ENCODE peak calls at places on chromosome 4, in seven cellular contexts. K is K562, Q is PC-3, O is H9, V is IMR-90, B is fibroblast of lung, P is MM.1S. Z is an unnamed sample.

GRCh38 chr4:43391084-43391483 is 498.6 kb downstream of the GRXCR1 start:
- DNase-seq in P (no peak), B (no peak), K (no peak), Q (no peak), O (no peak), V (no peak), Z (no peak)

GRCh38 chr4:11842620-11843263 is 414.0 kb upstream of the HS3ST1 start:
- DNase-seq in Q (peak), K (no peak), B (no peak), O (no peak), P (no peak), V (no peak), Z (no peak)

GRCh38 chr4:34953145-34953799 is 1291.0 kb downstream of the ARAP2 start:
- DNase-seq in B (no peak), Q (peak), K (no peak), P (no peak), O (peak), V (no peak), Z (peak)

GRCh38 chr4:118112647-118113046 is 78.4 kb downstream of the NDST3 start:
- DNase-seq in O (no peak), P (no peak), K (no peak), B (peak), V (peak), Q (no peak), Z (no peak)

GRCh38 chr4:548976-549375 is 27.1 kb downstream of the TMEM271 start:
- DNase-seq in K (no peak), V (no peak), P (no peak), B (peak), Q (no peak), O (no peak), Z (no peak)

GRCh38 chr4:143626134-143626859 is 74.2 kb downstream of the FREM3 start:
- DNase-seq in V (no peak), Q (no peak), P (no peak), O (no peak), K (no peak), B (peak), Z (peak)

GRCh38 chr4:85708468-85708867 is 233.5 kb downstream of the ARHGAP24 start:
- DNase-seq in B (no peak), O (no peak), V (no peak), P (no peak), K (no peak), Q (no peak), Z (no peak)

GRCh38 chr4:156771171-156771837 is 200.3 kb downstream of the PDGFC start:
- DNase-seq in B (peak), O (peak), K (no peak), V (peak), P (peak), Q (peak), Z (no peak)

GRCh38 chr4:173333658-173334084 is 487 bp downstream of the HMGB2 start:
- DNase-seq in V (peak), O (peak), K (peak), B (peak), P (peak), Q (peak), Z (peak)

GRCh38 chr4:84938316-84938715 is 28.2 kb downstream of the WDFY3 start:
- DNase-seq in O (no peak), B (peak), V (peak), P (no peak), K (no peak), Q (peak), Z (no peak)

GRCh38 chr4:118834960-118835895 is 698 bp downstream of the SEC24D start:
- DNase-seq in O (peak), Q (peak), K (peak), V (peak), P (peak), B (peak), Z (peak)

GRCh38 chr4:48698029-48698901 is 81.8 kb downstream of the FRYL start:
- DNase-seq in Q (peak), K (no peak), P (no peak), B (peak), V (peak), O (no peak), Z (peak)

GRCh38 chr4:152535236-152535902 is 523 bp downstream of the FBXW7 start:
- DNase-seq in P (peak), V (no peak), O (no peak), B (no peak), Q (no peak), K (peak), Z (peak)

GRCh38 chr4:152956650-152957436 is 20.7 kb downstream of the FHDC1 start:
- DNase-seq in P (no peak), B (peak), Q (no peak), K (no peak), V (peak), O (no peak), Z (peak)

GRCh38 chr4:158259955-158260575 is 49.8 kb downstream of the TMEM144 start:
- DNase-seq in O (no peak), Q (peak), K (no peak), V (peak), P (peak), B (peak), Z (peak)

GRCh38 chr4:148090503-148091476 is 351.4 kb downstream of the NR3C2 start:
- DNase-seq in B (no peak), Q (no peak), K (no peak), V (no peak), O (no peak), P (no peak), Z (no peak)

GRCh38 chr4:820230-821172 is 5.4 kb downstream of the CPLX1 start:
- DNase-seq in Q (no peak), O (no peak), B (no peak), P (no peak), V (no peak), K (no peak), Z (no peak)

GRCh38 chr4:73139991-73140390 is 70.5 kb upstream of the COX18 start:
- DNase-seq in Q (no peak), P (no peak), K (no peak), O (no peak), V (peak), B (peak), Z (no peak)

GRCh38 chr4:152399246-152399645 is 136.6 kb downstream of the FBXW7 start:
- DNase-seq in B (no peak), K (no peak), P (peak), V (no peak), Q (no peak), O (no peak), Z (no peak)

GRCh38 chr4:189124149-189124758 is 816.4 kb upstream of the FRG1 start:
- DNase-seq in O (no peak), K (no peak), V (peak), Q (peak), P (peak), B (peak), Z (peak)

GRCh38 chr4:7240341-7240740 is 48.0 kb downstream of the SORCS2 start:
- DNase-seq in V (no peak), B (no peak), Q (no peak), P (no peak), K (no peak), O (no peak), Z (no peak)

GRCh38 chr4:125728568-125728967 is 413.8 kb downstream of the FAT4 start:
- DNase-seq in O (no peak), P (no peak), V (peak), Q (peak), B (peak), K (no peak), Z (peak)

DNA sequence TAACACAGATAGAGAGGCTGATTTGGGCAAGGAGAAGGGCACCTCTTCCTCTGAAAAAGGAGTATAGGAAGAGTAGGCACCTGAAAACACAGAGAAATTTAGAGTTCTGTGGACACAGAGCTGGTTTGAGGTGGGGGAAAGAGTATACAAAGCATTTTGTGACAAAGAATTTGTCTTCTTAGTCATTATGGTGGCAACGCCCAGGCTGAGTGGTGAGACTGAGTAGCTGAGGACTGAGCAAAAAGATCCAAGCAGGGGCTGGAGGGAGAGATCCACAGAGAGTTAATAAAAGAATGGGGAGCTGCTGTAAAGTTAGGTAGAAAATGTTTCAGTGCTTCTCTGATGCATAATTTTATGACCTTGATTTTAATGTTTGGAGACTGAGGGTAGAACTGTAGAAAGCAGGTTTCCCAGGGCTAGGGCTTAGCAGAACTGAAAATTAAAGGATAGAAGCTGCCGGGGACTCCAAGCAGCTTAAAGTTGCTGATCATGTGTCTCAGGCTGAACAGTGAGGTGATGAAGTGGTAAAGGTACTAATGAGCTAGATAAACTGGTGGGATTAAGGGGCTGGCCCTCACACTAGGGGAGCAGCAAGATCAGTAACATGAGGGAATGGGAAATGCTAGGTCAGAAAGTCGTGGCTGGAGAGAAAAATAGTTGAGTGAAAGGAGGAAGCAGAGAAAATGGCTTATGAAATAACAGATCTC is 118.9 kb downstream of the CEP44 start:
- DNase-seq in B (no peak), V (no peak), O (no peak), P (no peak), K (no peak), Q (peak), Z (peak)
- H2AFZ ChIP-seq in B (no peak), V (no peak), O (no peak), P (no peak), K (peak), Q (peak), Z (no peak)

DNA sequence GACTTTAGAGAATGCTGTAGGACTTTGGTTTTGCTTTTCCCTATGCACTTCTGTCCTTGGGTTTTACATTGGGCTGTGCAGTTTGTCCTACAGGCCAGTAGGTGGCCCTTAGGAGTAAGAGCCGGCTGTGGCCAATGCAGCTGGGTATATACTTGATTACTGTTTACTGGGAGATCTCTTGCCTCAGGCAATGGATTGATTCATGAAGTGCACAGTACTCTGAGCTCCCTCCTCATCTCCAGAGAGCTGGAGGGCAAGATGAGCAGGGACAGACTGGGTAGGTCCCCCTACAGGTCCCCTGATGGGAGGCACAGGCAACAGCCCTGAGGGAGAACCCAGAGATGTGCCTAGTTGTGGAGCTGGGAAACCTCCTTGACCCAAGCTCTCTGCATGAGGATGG is 103.8 kb upstream of the QRFPR start:
- DNase-seq in B (peak), P (peak), O (peak), K (peak), V (peak), Q (peak), Z (peak)
- H2AFZ ChIP-seq in B (no peak), P (peak), O (no peak), K (no peak), V (peak), Q (no peak), Z (no peak)

GRCh38 chr4:140609548-140610425 is 41.0 kb upstream of the UCP1 start:
- DNase-seq in K (peak), O (no peak), V (peak), B (peak), P (peak), Q (peak), Z (peak)
- H2AFZ ChIP-seq in K (no peak), O (no peak), V (no peak), B (no peak), P (no peak), Q (peak), Z (peak)

GRCh38 chr4:112098841-112099240 is 46.4 kb upstream of the FAM241A start:
- DNase-seq in P (no peak), V (no peak), O (no peak), Q (no peak), K (no peak), B (no peak), Z (no peak)

GRCh38 chr4:112094330-112094729 is 50.9 kb upstream of the FAM241A start:
- DNase-seq in K (no peak), P (no peak), V (no peak), B (no peak), O (no peak), Q (no peak), Z (no peak)

GRCh38 chr4:112102875-112103370 is 42.3 kb upstream of the FAM241A start:
- DNase-seq in Q (no peak), B (no peak), P (no peak), O (no peak), K (no peak), V (no peak), Z (no peak)

DNA sequence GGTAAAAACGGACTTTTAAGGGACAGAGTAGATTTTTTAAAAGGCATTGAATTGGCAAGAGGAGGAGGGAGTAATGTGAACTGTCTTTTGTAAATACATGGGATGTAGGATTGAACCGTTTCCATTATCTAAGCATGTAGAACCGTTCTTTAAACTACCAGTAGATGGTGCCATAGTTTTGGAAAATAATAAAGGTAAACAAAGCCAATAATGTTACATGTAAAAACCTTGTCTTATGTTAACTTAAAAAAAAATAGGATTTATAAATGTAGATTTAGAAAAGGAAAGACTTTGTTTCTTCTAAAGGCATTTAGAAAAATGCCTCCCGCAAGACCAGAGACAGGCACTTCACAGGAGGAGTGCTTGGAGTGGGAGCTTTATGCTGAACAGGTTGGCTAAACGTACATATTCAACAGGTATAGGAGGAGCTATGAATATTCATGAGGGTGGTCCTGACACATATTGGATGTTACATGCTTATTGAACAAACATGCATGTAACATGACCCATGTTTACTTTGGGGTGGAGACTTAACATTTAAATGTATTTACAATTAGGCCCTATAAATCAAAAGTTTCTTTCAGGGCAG is 45.5 kb upstream of the FAM241A start:
- DNase-seq in P (peak), K (peak), O (no peak), Q (peak), B (peak), V (peak), Z (peak)
- H2AFZ ChIP-seq in P (no peak), K (peak), O (no peak), Q (peak), B (no peak), V (no peak), Z (peak)

GRCh38 chr4:24794111-24794860 is 1.1 kb upstream of the SOD3 start:
- DNase-seq in O (no peak), K (no peak), B (peak), V (peak), Q (peak), P (no peak), Z (no peak)
- H2AFZ ChIP-seq in O (no peak), K (peak), B (peak), V (peak), Q (peak), P (no peak), Z (no peak)

Z was measured in hepatocyte.